ENCODE peak calls at places on chromosome 6, in eight cellular contexts. K is naive thymus-derived CD4-positive, alpha-beta T cell; P is stomach; B is ovary; Z is Peyer's patch; H is left ventricle myocardium inferior; D is trophoblast cell; L is endodermal cell. F is an unnamed sample.
A peak's percentile ranks its signal among the peaks of the same experiment; 100 is the strongest.

GRCh38 chr6:44630125-44631028 is 242.9 kb downstream of the CDC5L start:
- DNase-seq in K (no peak), P (peak; percentile 28), B (no peak), Z (peak; percentile 43), H (peak; percentile 19), D (peak; percentile 58), L (peak; percentile 93), F (no peak)

GRCh38 chr6:14086701-14087100 is 30.9 kb upstream of the CD83 start:
- DNase-seq in K (no peak), P (no peak), B (no peak), Z (no peak), H (no peak), D (no peak), L (no peak), F (no peak)

GRCh38 chr6:63644668-63645326 is 9.2 kb downstream of the PHF3 start:
- DNase-seq in K (no peak), P (no peak), B (no peak), Z (no peak), H (no peak), D (no peak), L (peak; percentile 56), F (no peak)

GRCh38 chr6:156832166-156832743 is 55.1 kb downstream of the ARID1B start:
- DNase-seq in K (no peak), P (no peak), B (peak; percentile 61), Z (no peak), H (peak; percentile 52), D (no peak), L (no peak), F (no peak)

GRCh38 chr6:43378631-43379030 is 9.2 kb upstream of the ZNF318 start:
- DNase-seq in K (no peak), P (no peak), B (no peak), Z (no peak), H (no peak), D (no peak), L (no peak), F (no peak)

GRCh38 chr6:106163966-106164877 is 78.1 kb downstream of the PRDM1 start:
- DNase-seq in K (peak; percentile 21), P (no peak), B (no peak), Z (no peak), H (no peak), D (peak; percentile 26), L (no peak), F (peak; percentile 44)

GRCh38 chr6:335572-335971 is 43.3 kb downstream of the DUSP22 start:
- DNase-seq in K (no peak), P (no peak), B (no peak), Z (peak; percentile 37), H (peak; percentile 11), D (no peak), L (no peak), F (no peak)

GRCh38 chr6:15331629-15332241 is 85.9 kb downstream of the JARID2 start:
- DNase-seq in K (no peak), P (no peak), B (no peak), Z (no peak), H (no peak), D (no peak), L (no peak), F (no peak)

GRCh38 chr6:167140589-167141474 is 16.9 kb downstream of the GPR31 start:
- DNase-seq in K (no peak), P (no peak), B (no peak), Z (no peak), H (no peak), D (no peak), L (no peak), F (no peak)

GRCh38 chr6:118768904-118769325 is 117.5 kb upstream of the CEP85L start:
- DNase-seq in K (no peak), P (no peak), B (no peak), Z (no peak), H (no peak), D (no peak), L (no peak), F (no peak)

GRCh38 chr6:168619560-168620314 is 178.8 kb downstream of the SMOC2 start:
- DNase-seq in K (no peak), P (no peak), B (no peak), Z (no peak), H (no peak), D (no peak), L (no peak), F (no peak)

GRCh38 chr6:16723833-16724232 is 37.4 kb downstream of the ATXN1 start:
- DNase-seq in K (no peak), P (no peak), B (no peak), Z (no peak), H (no peak), D (peak; percentile 79), L (peak; percentile 65), F (no peak)

GRCh38 chr6:42511803-42512422 is 51.9 kb upstream of the UBR2 start:
- DNase-seq in K (no peak), P (no peak), B (no peak), Z (no peak), H (no peak), D (no peak), L (no peak), F (no peak)

GRCh38 chr6:26383624-26384417 is 913 bp downstream of the BTN2A2 start:
- DNase-seq in K (no peak), P (peak; percentile 34), B (no peak), Z (peak; percentile 57), H (no peak), D (no peak), L (peak; percentile 77), F (no peak)

GRCh38 chr6:28789553-28790083 is 134.2 kb downstream of the TRIM27 start:
- DNase-seq in K (no peak), P (no peak), B (no peak), Z (no peak), H (no peak), D (peak; percentile 63), L (peak; percentile 88), F (no peak)

GRCh38 chr6:3929281-3929798 is 80.2 kb downstream of the FAM50B start:
- DNase-seq in K (no peak), P (no peak), B (peak; percentile 35), Z (no peak), H (no peak), D (peak; percentile 86), L (no peak), F (no peak)

GRCh38 chr6:142728910-142729481 is 216.0 kb downstream of the HIVEP2 start:
- DNase-seq in K (no peak), P (no peak), B (no peak), Z (no peak), H (no peak), D (peak; percentile 51), L (no peak), F (no peak)

GRCh38 chr6:72788188-72788587 is 166.3 kb downstream of the KCNQ5 start:
- DNase-seq in K (no peak), P (no peak), B (no peak), Z (no peak), H (no peak), D (peak; percentile 46), L (no peak), F (no peak)

GRCh38 chr6:14822012-14822553 is 423.8 kb upstream of the JARID2 start:
- DNase-seq in K (no peak), P (no peak), B (no peak), Z (no peak), H (no peak), D (no peak), L (peak; percentile 81), F (no peak)

GRCh38 chr6:71012871-71013456 is 56.1 kb upstream of the B3GAT2 start:
- DNase-seq in K (no peak), P (no peak), B (no peak), Z (no peak), H (no peak), D (no peak), L (peak; percentile 50), F (no peak)

GRCh38 chr6:71289039-71289801 is 609 bp downstream of the OGFRL1 start:
- DNase-seq in K (peak; percentile 25), P (no peak), B (peak; percentile 37), Z (peak; percentile 50), H (peak; percentile 33), D (no peak), L (peak; percentile 76), F (peak; percentile 29)

GRCh38 chr6:53090576-53090975 is 25.4 kb downstream of the FBXO9 start:
- DNase-seq in K (no peak), P (no peak), B (no peak), Z (no peak), H (no peak), D (no peak), L (no peak), F (no peak)

GRCh38 chr6:15073344-15073789 is 172.5 kb upstream of the JARID2 start:
- DNase-seq in K (no peak), P (no peak), B (no peak), Z (no peak), H (no peak), D (no peak), L (no peak), F (no peak)

GRCh38 chr6:12605888-12606345 is 110.7 kb upstream of the PHACTR1 start:
- DNase-seq in K (no peak), P (peak; percentile 53), B (peak; percentile 19), Z (no peak), H (peak; percentile 15), D (peak; percentile 20), L (peak; percentile 77), F (no peak)
- H3K4me3 ChIP-seq in K (no peak overlapping the region), P (no peak overlapping the region), B (no peak overlapping the region), Z (no peak overlapping the region), H (no peak overlapping the region), D (no peak overlapping the region), L (no peak overlapping the region), F (no peak overlapping the region)

GRCh38 chr6:107607109-107607508 is 117.2 kb downstream of the SOBP start:
- DNase-seq in K (no peak), P (no peak), B (no peak), Z (no peak), H (peak; percentile 59), D (no peak), L (no peak), F (no peak)
- H3K4me1 ChIP-seq in K (no peaks in the 10 kb centered on the region), P (peaks cover 11% of the 10 kb centered on the region), B (peaks cover 16% of the 10 kb centered on the region), Z (no peaks in the 10 kb centered on the region), H (peaks cover 75% of the 10 kb centered on the region), D (no peaks in the 10 kb centered on the region), L (peaks cover 15% of the 10 kb centered on the region), F (no peaks in the 10 kb centered on the region)

GRCh38 chr6:75876152-75876551 is 127.1 kb downstream of the MYO6 start:
- DNase-seq in K (no peak), P (no peak), B (no peak), Z (no peak), H (no peak), D (no peak), L (no peak), F (no peak)
- H3K27ac ChIP-seq in K (no peak overlapping the region), P (no peak overlapping the region), B (no peak overlapping the region), Z (no peak overlapping the region), H (no peak overlapping the region), D (no peak overlapping the region), L (no peak overlapping the region), F (no peak overlapping the region)

DNA sequence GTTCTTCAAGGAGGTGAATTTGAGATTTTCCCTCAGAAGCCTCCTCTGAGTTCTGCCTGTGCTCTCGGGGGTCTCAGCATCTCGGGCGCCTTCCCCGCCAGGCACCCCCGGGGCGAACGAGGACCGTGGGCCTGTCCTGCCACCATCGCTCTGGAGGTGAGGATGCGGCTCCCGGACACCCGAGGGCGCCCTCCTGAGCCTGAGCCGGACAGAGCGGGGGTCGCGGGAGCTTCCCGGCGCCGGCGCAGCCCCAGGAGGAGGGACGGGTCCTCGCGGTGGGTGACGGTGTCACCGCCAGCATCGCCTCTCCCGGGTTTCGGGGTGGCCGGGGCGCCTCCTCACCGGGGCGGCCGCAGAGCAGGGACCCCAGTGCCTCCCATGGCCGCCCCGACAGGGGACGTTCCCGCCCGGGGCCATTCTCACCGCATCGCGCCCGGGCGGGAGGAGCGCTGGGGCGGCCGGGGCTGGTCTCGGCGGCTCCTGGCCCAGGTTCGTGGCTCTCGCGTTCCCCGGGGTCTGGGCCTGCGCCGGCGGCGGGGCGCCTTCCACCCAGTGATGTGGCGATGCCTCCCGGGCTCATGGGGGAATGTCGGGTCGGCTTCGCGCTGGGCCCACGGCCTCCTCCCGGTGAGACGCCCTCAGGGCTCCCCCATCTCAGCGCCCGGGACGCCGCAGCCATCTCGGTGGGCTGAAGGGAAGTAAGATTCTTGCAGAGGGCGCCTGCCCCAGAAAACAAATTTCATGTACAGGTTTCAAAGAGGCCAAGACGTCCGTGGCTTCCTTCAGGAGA is 210.5 kb downstream of the ERMARD start:
- DNase-seq in K (no peak), P (peak; percentile 24), B (peak; percentile 56), Z (peak; percentile 48), H (peak; percentile 37), D (no peak), L (peak; percentile 87), F (no peak)
- H3K4me3 ChIP-seq in K (peak overlapping the region; percentile 27), P (peak overlapping the region; percentile 30), B (peak overlapping the region; percentile 40), Z (peak overlapping the region; percentile 25), H (peak overlapping the region; percentile 72), D (peak overlapping the region; percentile 52), L (peak overlapping the region; percentile 56), F (no peak overlapping the region)